ENCODE peak calls at places on chromosomes 12 and 14, in four cellular contexts. One of them, this sample, is unnamed.

GRCh38 chr14:58918066-58918465 is 270.4 kb upstream of the DAAM1 start:
- DNase-seq in left colon: no peak
- DNase-seq in NCI-H2107: no peak
- DNase-seq in psoas muscle: no peak
- DNase-seq in this sample: no peak

GRCh38 chr14:104318558-104319488 is 180.4 kb downstream of the KIF26A start:
- DNase-seq in left colon: peak
- DNase-seq in NCI-H2107: no peak
- DNase-seq in psoas muscle: no peak
- DNase-seq in this sample: peak

GRCh38 chr12:2248087-2248900 is 195.5 kb downstream of the CACNA1C start:
- DNase-seq in left colon: no peak
- DNase-seq in NCI-H2107: no peak
- DNase-seq in psoas muscle: no peak
- DNase-seq in this sample: no peak

GRCh38 chr14:99423434-99423833 is 57.2 kb downstream of the SETD3 start:
- DNase-seq in left colon: no peak
- DNase-seq in NCI-H2107: no peak
- DNase-seq in psoas muscle: no peak
- DNase-seq in this sample: no peak

GRCh38 chr14:103828315-103828967 is 18.9 kb downstream of the PPP1R13B start:
- DNase-seq in left colon: no peak
- DNase-seq in NCI-H2107: no peak
- DNase-seq in psoas muscle: no peak
- DNase-seq in this sample: peak

GRCh38 chr12:79557690-79558315 is 133.0 kb downstream of the PAWR start:
- DNase-seq in left colon: no peak
- DNase-seq in NCI-H2107: no peak
- DNase-seq in psoas muscle: no peak
- DNase-seq in this sample: no peak

GRCh38 chr14:78848234-78848820 is 678.2 kb downstream of the NRXN3 start:
- DNase-seq in left colon: peak
- DNase-seq in NCI-H2107: peak
- DNase-seq in psoas muscle: no peak
- DNase-seq in this sample: peak

GRCh38 chr14:101926620-101927019 is 37.8 kb upstream of the DYNC1H1 start:
- DNase-seq in left colon: no peak
- DNase-seq in NCI-H2107: no peak
- DNase-seq in psoas muscle: no peak
- DNase-seq in this sample: no peak

GRCh38 chr12:67772276-67773169 is 124.0 kb downstream of the DYRK2 start:
- DNase-seq in left colon: no peak
- DNase-seq in NCI-H2107: peak
- DNase-seq in psoas muscle: no peak
- DNase-seq in this sample: no peak

GRCh38 chr14:51369814-51370213 is 129.8 kb downstream of the TMX1 start:
- DNase-seq in left colon: peak
- DNase-seq in NCI-H2107: no peak
- DNase-seq in psoas muscle: no peak
- DNase-seq in this sample: no peak

GRCh38 chr14:68873379-68873778 is 80.5 kb upstream of the ZFP36L1 start:
- DNase-seq in left colon: no peak
- DNase-seq in NCI-H2107: no peak
- DNase-seq in psoas muscle: no peak
- DNase-seq in this sample: no peak

GRCh38 chr12:106766393-106766826 is 8.1 kb upstream of the RIC8B start:
- DNase-seq in left colon: no peak
- DNase-seq in NCI-H2107: no peak
- DNase-seq in psoas muscle: peak
- DNase-seq in this sample: peak

GRCh38 chr12:27571463-27571862 is 47.5 kb downstream of the PPFIBP1 start:
- DNase-seq in left colon: no peak
- DNase-seq in NCI-H2107: no peak
- DNase-seq in psoas muscle: no peak
- DNase-seq in this sample: no peak

GRCh38 chr12:47558625-47559345 is 147.0 kb downstream of the RPAP3 start:
- DNase-seq in left colon: no peak
- DNase-seq in NCI-H2107: no peak
- DNase-seq in psoas muscle: no peak
- DNase-seq in this sample: no peak

GRCh38 chr12:55720894-55721444 is 776 bp downstream of the RDH5 start:
- DNase-seq in left colon: peak
- DNase-seq in NCI-H2107: no peak
- DNase-seq in psoas muscle: peak
- DNase-seq in this sample: peak

GRCh38 chr14:91019673-91020072 is 40.8 kb downstream of the RPS6KA5 start:
- DNase-seq in left colon: no peak
- DNase-seq in NCI-H2107: no peak
- DNase-seq in psoas muscle: no peak
- DNase-seq in this sample: no peak

GRCh38 chr12:6426882-6427671 is 17.7 kb upstream of the CD27 start:
- DNase-seq in left colon: peak
- DNase-seq in NCI-H2107: no peak
- DNase-seq in psoas muscle: no peak
- DNase-seq in this sample: no peak

GRCh38 chr12:55724226-55724939 is 4.2 kb downstream of the RDH5 start:
- DNase-seq in left colon: peak
- DNase-seq in NCI-H2107: peak
- DNase-seq in psoas muscle: peak
- DNase-seq in this sample: peak

GRCh38 chr12:38886064-38886463 is 19.3 kb downstream of the CPNE8 start:
- DNase-seq in left colon: peak
- DNase-seq in NCI-H2107: no peak
- DNase-seq in psoas muscle: no peak
- DNase-seq in this sample: peak

GRCh38 chr12:56851462-56851861 is 82.7 kb downstream of the SDR9C7 start:
- DNase-seq in left colon: no peak
- DNase-seq in NCI-H2107: no peak
- DNase-seq in psoas muscle: no peak
- DNase-seq in this sample: no peak

GRCh38 chr14:92702441-92702918 is 45.9 kb downstream of the LGMN start:
- DNase-seq in left colon: no peak
- DNase-seq in NCI-H2107: no peak
- DNase-seq in psoas muscle: peak
- DNase-seq in this sample: no peak

GRCh38 chr12:83016226-83016835 is 329.6 kb downstream of the TMTC2 start:
- DNase-seq in left colon: no peak
- DNase-seq in NCI-H2107: no peak
- DNase-seq in psoas muscle: no peak
- DNase-seq in this sample: no peak

GRCh38 chr14:22213110-22213509 is 375.9 kb downstream of the DAD1 start:
- DNase-seq in left colon: no peak
- DNase-seq in NCI-H2107: no peak
- DNase-seq in psoas muscle: no peak
- DNase-seq in this sample: no peak

GRCh38 chr14:62308927-62309326 is 546.7 kb downstream of the SNAPC1 start:
- DNase-seq in left colon: no peak
- DNase-seq in NCI-H2107: no peak
- DNase-seq in psoas muscle: no peak
- DNase-seq in this sample: no peak

GRCh38 chr14:61091657-61092273 is 110.7 kb downstream of the SLC38A6 start:
- DNase-seq in left colon: no peak
- DNase-seq in NCI-H2107: no peak
- DNase-seq in psoas muscle: peak
- DNase-seq in this sample: no peak

GRCh38 chr14:89625208-89625987 is 208.4 kb upstream of the FOXN3 start:
- DNase-seq in left colon: peak
- DNase-seq in NCI-H2107: peak
- DNase-seq in psoas muscle: peak
- DNase-seq in this sample: peak

GRCh38 chr12:87678453-87678852 is 350.7 kb downstream of the C12orf50 start:
- DNase-seq in left colon: no peak
- DNase-seq in NCI-H2107: no peak
- DNase-seq in psoas muscle: no peak
- DNase-seq in this sample: no peak

GRCh38 chr14:24935796-24936195 is 114.2 kb downstream of the STXBP6 start:
- DNase-seq in left colon: no peak
- DNase-seq in NCI-H2107: no peak
- DNase-seq in psoas muscle: no peak
- DNase-seq in this sample: no peak

GRCh38 chr14:62532186-62532585 is 513.1 kb downstream of the KCNH5 start:
- DNase-seq in left colon: no peak
- DNase-seq in NCI-H2107: no peak
- DNase-seq in psoas muscle: no peak
- DNase-seq in this sample: no peak

GRCh38 chr14:77248666-77249065 is 22.3 kb downstream of the NGB start:
- DNase-seq in left colon: no peak
- DNase-seq in NCI-H2107: no peak
- DNase-seq in psoas muscle: peak
- DNase-seq in this sample: no peak

GRCh38 chr12:4050340-4050739 is 177.1 kb upstream of the PARP11 start:
- DNase-seq in left colon: no peak
- DNase-seq in NCI-H2107: no peak
- DNase-seq in psoas muscle: no peak
- DNase-seq in this sample: no peak

This sample was measured in left ventricle myocardium superior.